ENCODE peak calls at places on chromosomes 6 and 20, in eight cellular contexts. Y is ovary, M is heart left ventricle, Z is tibial nerve, A is dorsolateral prefrontal cortex, Q is cardiac muscle cell, B is HL-60, F is tibial artery. E is an unnamed sample.

GRCh38 chr20:7696311-7696710 is 243.9 kb downstream of the HAO1 start:
- DNase-seq in Y (no peak), M (no peak), Z (no peak), A (no peak), Q (no peak), B (no peak), F (no peak), E (no peak)

GRCh38 chr6:116221067-116221466 is 32.8 kb downstream of the TSPYL4 start:
- DNase-seq in Y (no peak), M (no peak), Z (no peak), A (no peak), Q (no peak), B (no peak), F (no peak), E (no peak)

GRCh38 chr6:109345986-109346385 is 36.3 kb downstream of the CD164 start:
- DNase-seq in Y (no peak), M (no peak), Z (no peak), A (no peak), Q (no peak), B (no peak), F (no peak), E (no peak)

GRCh38 chr6:145087034-145087433 is 648.3 kb downstream of the EPM2A start:
- DNase-seq in Y (no peak), M (no peak), Z (no peak), A (no peak), Q (no peak), B (no peak), F (no peak), E (no peak)

GRCh38 chr20:62814060-62814708 is 2.7 kb upstream of the COL9A3 start:
- DNase-seq in Y (no peak), M (no peak), Z (no peak), A (no peak), Q (no peak), B (no peak), F (no peak), E (no peak)

GRCh38 chr6:24321538-24322162 is 36.2 kb downstream of the DCDC2 start:
- DNase-seq in Y (no peak), M (no peak), Z (no peak), A (no peak), Q (peak; percentile 28), B (no peak), F (no peak), E (no peak)

GRCh38 chr6:1868561-1869261 is 259.0 kb downstream of the FOXC1 start:
- DNase-seq in Y (no peak), M (no peak), Z (no peak), A (no peak), Q (no peak), B (no peak), F (no peak), E (no peak)

GRCh38 chr6:37369321-37370196 is 15.8 kb downstream of the RNF8 start:
- DNase-seq in Y (no peak), M (no peak), Z (no peak), A (no peak), Q (no peak), B (no peak), F (no peak), E (no peak)

GRCh38 chr20:48652961-48653705 is 174.7 kb downstream of the PREX1 start:
- DNase-seq in Y (no peak), M (no peak), Z (no peak), A (no peak), Q (no peak), B (no peak), F (no peak), E (no peak)

GRCh38 chr6:33277663-33278391 is 904 bp downstream of the B3GALT4 start:
- DNase-seq in Y (no peak), M (no peak), Z (no peak), A (no peak), Q (no peak), B (no peak), F (no peak), E (no peak)

DNA sequence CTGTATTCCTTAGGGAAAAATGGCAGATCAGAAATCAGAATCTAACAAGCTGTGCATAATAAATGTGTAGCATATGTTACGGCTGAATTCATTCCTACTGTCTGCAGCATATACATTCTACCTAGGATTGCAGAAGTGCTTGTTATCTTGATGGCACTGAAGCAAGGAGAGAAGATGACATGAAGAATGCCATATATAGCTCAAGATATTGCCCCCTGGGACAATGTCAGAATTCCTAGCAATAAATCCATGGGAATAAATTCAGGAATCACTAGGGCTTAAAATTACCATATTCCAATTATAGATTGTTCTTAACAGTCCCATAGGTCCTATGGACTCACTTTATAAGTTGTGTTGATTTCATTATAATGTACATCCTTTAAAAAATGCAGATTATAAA is 293.1 kb upstream of the CNR1 start:
- DNase-seq in Y (no peak), M (no peak), Z (no peak), A (no peak), Q (no peak), B (no peak), F (no peak), E (no peak)
- H3K27ac ChIP-seq in Y (no peak overlapping the region), M (no peak overlapping the region), Z (no peak overlapping the region), A (no peak overlapping the region), Q (no peak overlapping the region), B (no peak overlapping the region), F (no peak overlapping the region), E (no peak overlapping the region)

DNA sequence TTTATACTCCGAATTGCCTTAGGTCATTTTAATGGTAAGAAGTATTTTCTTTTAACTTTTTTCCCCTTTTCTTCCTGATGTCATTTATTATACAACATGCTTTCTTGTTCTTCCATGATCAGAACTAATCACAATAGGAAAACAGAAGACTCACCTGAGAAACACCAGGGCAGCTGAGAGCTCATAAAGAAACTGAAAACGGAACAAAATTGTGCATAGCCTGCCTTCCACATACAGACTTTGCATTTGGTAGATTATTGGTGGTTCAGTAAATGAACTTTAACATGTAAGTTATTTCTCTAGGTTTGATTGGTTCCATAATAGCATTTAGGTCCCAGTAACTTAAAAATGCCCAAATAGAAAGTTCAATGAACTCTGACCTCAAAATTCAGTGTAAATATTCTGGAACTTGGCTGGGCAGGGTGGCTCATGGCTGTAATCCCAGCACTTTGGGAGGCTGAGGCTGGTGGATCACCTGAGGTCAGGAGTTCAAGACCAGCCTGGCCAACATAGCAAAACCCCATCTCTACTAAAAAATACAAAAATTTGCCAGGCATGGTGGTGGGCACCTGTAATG is 161.1 kb upstream of the DTNBP1 start:
- DNase-seq in Y (no peak), M (no peak), Z (no peak), A (no peak), Q (no peak), B (no peak), F (no peak), E (no peak)
- H3K4me3 ChIP-seq in Y (no peak overlapping the region), M (no peak overlapping the region), Z (no peak overlapping the region), A (no peak overlapping the region), Q (no peak overlapping the region), B (no peak overlapping the region), F (no peak overlapping the region), E (no peak overlapping the region)

DNA sequence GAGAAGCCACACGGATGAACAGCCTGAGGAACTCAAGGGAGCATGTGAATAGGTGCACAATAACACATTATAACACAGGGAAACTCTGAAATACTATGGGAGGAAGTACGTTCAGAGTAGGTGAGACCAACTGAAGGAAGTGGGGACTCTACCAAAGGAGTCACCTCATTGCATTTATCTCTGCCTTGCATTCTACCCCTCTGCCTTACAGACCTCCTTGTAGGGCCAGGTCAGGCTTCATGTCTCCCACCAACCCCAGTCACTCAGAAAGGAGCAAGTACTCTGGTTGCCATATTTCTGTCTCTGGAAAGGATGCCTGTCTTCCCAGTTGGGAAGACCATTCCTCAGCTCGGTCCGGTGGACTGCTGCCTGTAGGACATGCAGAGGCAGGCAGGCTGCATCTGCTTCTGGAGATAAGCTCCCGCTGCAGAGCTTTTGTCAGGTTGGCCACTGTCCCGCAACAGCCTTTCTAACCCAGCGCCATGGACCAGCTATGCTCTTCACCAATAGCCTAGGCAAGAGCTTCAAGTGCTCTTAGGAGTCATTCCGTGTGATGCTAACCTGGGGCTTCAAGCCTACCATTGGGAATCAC is 51.6 kb upstream of the ASIP start:
- DNase-seq in Y (no peak), M (no peak), Z (no peak), A (no peak), Q (no peak), B (no peak), F (no peak), E (no peak)
- H3K27ac ChIP-seq in Y (no peak overlapping the region), M (no peak overlapping the region), Z (no peak overlapping the region), A (no peak overlapping the region), Q (no peak overlapping the region), B (no peak overlapping the region), F (no peak overlapping the region), E (no peak overlapping the region)

GRCh38 chr20:58308290-58308679 is 1.2 kb upstream of the RAB22A start:
- DNase-seq in Y (no peak), M (no peak), Z (no peak), A (no peak), Q (no peak), B (no peak), F (no peak), E (no peak)
- H3K4me3 ChIP-seq in Y (peak overlapping the region; percentile 76), M (peak overlapping the region; percentile 99), Z (peak overlapping the region; percentile 81), A (peak overlapping the region; percentile 99), Q (no peak overlapping the region), B (no peak overlapping the region), F (peak overlapping the region; percentile 100), E (peak overlapping the region; percentile 100)

GRCh38 chr6:57257911-57258541 is 35.9 kb upstream of the RAB23 start:
- DNase-seq in Y (no peak), M (no peak), Z (no peak), A (no peak), Q (no peak), B (no peak), F (no peak), E (no peak)
- H3K27ac ChIP-seq in Y (peak overlapping the region; percentile 14), M (peak overlapping the region; percentile 36), Z (peak overlapping the region; percentile 32), A (no peak overlapping the region), Q (no peak overlapping the region), B (no peak overlapping the region), F (peak overlapping the region; percentile 82), E (peak overlapping the region; percentile 79)

DNA sequence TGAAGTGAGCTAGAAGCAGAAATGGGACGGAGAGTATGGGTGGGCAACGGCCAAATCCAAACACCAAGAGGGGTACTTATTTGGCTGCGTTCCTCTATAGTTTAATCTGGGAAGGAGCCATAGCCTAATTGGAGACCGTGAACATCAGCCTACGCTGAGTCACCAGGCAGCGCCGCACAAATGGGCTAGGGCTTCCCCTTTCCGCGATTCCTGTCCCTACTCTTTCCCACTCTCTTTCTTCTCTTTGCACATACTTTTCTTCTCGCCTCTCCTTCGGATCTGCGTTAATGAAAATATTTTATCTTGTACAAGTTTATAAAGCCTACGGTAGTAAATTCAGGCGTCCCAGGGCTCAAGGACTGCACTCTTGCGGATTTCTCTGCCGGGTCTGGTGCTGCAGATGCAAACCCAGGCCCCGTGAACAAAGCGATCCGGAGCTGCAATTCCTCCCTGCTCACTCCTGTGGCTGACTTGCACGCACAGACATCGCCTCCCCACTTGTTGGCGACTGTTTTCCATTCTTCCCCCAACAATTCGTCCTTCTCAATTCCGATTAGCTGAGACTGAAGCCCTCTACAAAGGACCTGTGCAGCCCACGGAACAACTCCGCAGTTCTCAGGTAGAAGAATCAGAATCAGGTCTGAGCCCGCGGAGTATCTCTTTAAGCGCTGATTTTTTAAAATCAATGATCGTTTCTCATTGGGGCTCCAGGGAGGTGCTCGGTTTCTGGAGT is 4.2 kb upstream of the TBX18 start:
- DNase-seq in Y (no peak), M (no peak), Z (peak; percentile 37), A (no peak), Q (no peak), B (no peak), F (peak; percentile 69), E (no peak)
- H3K4me3 ChIP-seq in Y (no peak overlapping the region), M (peak overlapping the region; percentile 22), Z (peak overlapping the region; percentile 47), A (peak overlapping the region; percentile 46), Q (no peak overlapping the region), B (no peak overlapping the region), F (peak overlapping the region; percentile 79), E (no peak overlapping the region)